ENCODE peak calls at places on chromosomes 3 and 15, in seven cellular contexts. One of them, this sample, is unnamed. For H3K9me3, the result is how much of the 10 kb centered on the place peaks cover.

GRCh38 chr15:99486371-99487336 is 79.1 kb upstream of the MEF2A start:
- DNase-seq in T-helper 17 cell: no peak
- DNase-seq in Caco-2: peak
- DNase-seq in spleen: peak
- DNase-seq in SJSA1: peak
- DNase-seq in tibial artery: peak
- DNase-seq in mammary epithelial cell: peak
- DNase-seq in this sample: no peak

GRCh38 chr3:129673012-129673411 is 66.5 kb upstream of the PLXND1 start:
- DNase-seq in T-helper 17 cell: no peak
- DNase-seq in Caco-2: no peak
- DNase-seq in spleen: no peak
- DNase-seq in SJSA1: no peak
- DNase-seq in tibial artery: no peak
- DNase-seq in mammary epithelial cell: no peak
- DNase-seq in this sample: no peak

GRCh38 chr3:73361591-73361990 is 263.1 kb downstream of the PDZRN3 start:
- DNase-seq in T-helper 17 cell: no peak
- DNase-seq in Caco-2: peak
- DNase-seq in spleen: no peak
- DNase-seq in SJSA1: no peak
- DNase-seq in tibial artery: no peak
- DNase-seq in mammary epithelial cell: no peak
- DNase-seq in this sample: no peak

GRCh38 chr3:50174947-50175524 is 16.4 kb upstream of the GNAT1 start:
- DNase-seq in T-helper 17 cell: no peak
- DNase-seq in Caco-2: no peak
- DNase-seq in spleen: no peak
- DNase-seq in SJSA1: no peak
- DNase-seq in tibial artery: no peak
- DNase-seq in mammary epithelial cell: no peak
- DNase-seq in this sample: no peak

GRCh38 chr3:50509715-50510114 is 6.3 kb upstream of the CACNA2D2 start:
- DNase-seq in T-helper 17 cell: no peak
- DNase-seq in Caco-2: no peak
- DNase-seq in spleen: no peak
- DNase-seq in SJSA1: no peak
- DNase-seq in tibial artery: no peak
- DNase-seq in mammary epithelial cell: no peak
- DNase-seq in this sample: no peak

GRCh38 chr15:44775923-44776322 is 39.6 kb downstream of the TRIM69 start:
- DNase-seq in T-helper 17 cell: no peak
- DNase-seq in Caco-2: no peak
- DNase-seq in spleen: no peak
- DNase-seq in SJSA1: no peak
- DNase-seq in tibial artery: no peak
- DNase-seq in mammary epithelial cell: peak
- DNase-seq in this sample: no peak

GRCh38 chr15:79212589-79213139 is 69.9 kb upstream of the ANKRD34C start:
- DNase-seq in T-helper 17 cell: no peak
- DNase-seq in Caco-2: no peak
- DNase-seq in spleen: no peak
- DNase-seq in SJSA1: no peak
- DNase-seq in tibial artery: no peak
- DNase-seq in mammary epithelial cell: no peak
- DNase-seq in this sample: no peak

GRCh38 chr3:37114251-37115145 is 59.9 kb downstream of the LRRFIP2 start:
- DNase-seq in T-helper 17 cell: no peak
- DNase-seq in Caco-2: no peak
- DNase-seq in spleen: no peak
- DNase-seq in SJSA1: no peak
- DNase-seq in tibial artery: no peak
- DNase-seq in mammary epithelial cell: peak
- DNase-seq in this sample: no peak

GRCh38 chr15:84079885-84080777 is 155.4 kb upstream of the GOLGA6L4 start:
- DNase-seq in T-helper 17 cell: no peak
- DNase-seq in Caco-2: no peak
- DNase-seq in spleen: peak
- DNase-seq in SJSA1: no peak
- DNase-seq in tibial artery: no peak
- DNase-seq in mammary epithelial cell: no peak
- DNase-seq in this sample: peak

GRCh38 chr3:69012836-69013255 is 638 bp downstream of the EOGT start:
- DNase-seq in T-helper 17 cell: no peak
- DNase-seq in Caco-2: peak
- DNase-seq in spleen: peak
- DNase-seq in SJSA1: peak
- DNase-seq in tibial artery: peak
- DNase-seq in mammary epithelial cell: no peak
- DNase-seq in this sample: no peak

GRCh38 chr3:45800611-45801010 is 4.3 kb upstream of the SLC6A20 start:
- DNase-seq in T-helper 17 cell: no peak
- DNase-seq in Caco-2: no peak
- DNase-seq in spleen: no peak
- DNase-seq in SJSA1: no peak
- DNase-seq in tibial artery: no peak
- DNase-seq in mammary epithelial cell: no peak
- DNase-seq in this sample: no peak

GRCh38 chr3:108662141-108662738 is 72.7 kb downstream of the DZIP3 start:
- DNase-seq in T-helper 17 cell: no peak
- DNase-seq in Caco-2: peak
- DNase-seq in spleen: no peak
- DNase-seq in SJSA1: no peak
- DNase-seq in tibial artery: no peak
- DNase-seq in mammary epithelial cell: peak
- DNase-seq in this sample: no peak

GRCh38 chr3:105974381-105974780 is 105.6 kb upstream of the CBLB start:
- DNase-seq in T-helper 17 cell: no peak
- DNase-seq in Caco-2: no peak
- DNase-seq in spleen: no peak
- DNase-seq in SJSA1: no peak
- DNase-seq in tibial artery: no peak
- DNase-seq in mammary epithelial cell: no peak
- DNase-seq in this sample: no peak

GRCh38 chr3:99776516-99777209 is 41.0 kb upstream of the CMSS1 start:
- DNase-seq in T-helper 17 cell: no peak
- DNase-seq in Caco-2: no peak
- DNase-seq in spleen: no peak
- DNase-seq in SJSA1: no peak
- DNase-seq in tibial artery: no peak
- DNase-seq in mammary epithelial cell: peak
- DNase-seq in this sample: no peak

GRCh38 chr15:96329403-96329981 is 1.0 kb upstream of the NR2F2 start:
- DNase-seq in T-helper 17 cell: no peak
- DNase-seq in Caco-2: no peak
- DNase-seq in spleen: no peak
- DNase-seq in SJSA1: no peak
- DNase-seq in tibial artery: no peak
- DNase-seq in mammary epithelial cell: no peak
- DNase-seq in this sample: no peak

GRCh38 chr3:176167272-176167671 is 1030.0 kb downstream of the TBL1XR1 start:
- DNase-seq in T-helper 17 cell: no peak
- DNase-seq in Caco-2: no peak
- DNase-seq in spleen: no peak
- DNase-seq in SJSA1: no peak
- DNase-seq in tibial artery: no peak
- DNase-seq in mammary epithelial cell: peak
- DNase-seq in this sample: no peak
- H3K9me3 ChIP-seq in T-helper 17 cell: under half
- H3K9me3 ChIP-seq in Caco-2: under half
- H3K9me3 ChIP-seq in spleen: under half
- H3K9me3 ChIP-seq in SJSA1: under half
- H3K9me3 ChIP-seq in tibial artery: under half
- H3K9me3 ChIP-seq in mammary epithelial cell: under half
- H3K9me3 ChIP-seq in this sample: under half

DNA sequence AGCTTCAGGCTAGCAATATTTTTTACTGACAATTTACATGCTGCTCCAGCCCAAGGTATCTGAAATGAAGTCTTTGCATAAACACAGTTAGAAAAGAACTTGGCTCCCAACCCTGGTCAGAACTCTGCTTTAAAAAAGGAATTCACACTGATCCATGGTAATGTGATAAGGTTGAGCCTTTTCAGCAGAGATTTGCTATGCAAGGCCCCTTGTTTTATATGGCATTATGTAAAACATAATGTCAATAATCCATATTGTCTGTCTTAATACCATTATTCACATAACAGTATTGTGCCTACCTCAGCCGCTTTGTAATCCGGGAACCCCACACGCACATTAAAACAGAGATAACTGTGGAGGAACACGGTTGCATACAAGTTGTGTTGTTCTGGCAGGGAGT is 55.6 kb upstream of the CHL1 start:
- DNase-seq in T-helper 17 cell: no peak
- DNase-seq in Caco-2: no peak
- DNase-seq in spleen: no peak
- DNase-seq in SJSA1: no peak
- DNase-seq in tibial artery: no peak
- DNase-seq in mammary epithelial cell: no peak
- DNase-seq in this sample: no peak
- H3K9me3 ChIP-seq in T-helper 17 cell: under half
- H3K9me3 ChIP-seq in Caco-2: under half
- H3K9me3 ChIP-seq in spleen: under half
- H3K9me3 ChIP-seq in SJSA1: under half
- H3K9me3 ChIP-seq in tibial artery: under half
- H3K9me3 ChIP-seq in mammary epithelial cell: under half
- H3K9me3 ChIP-seq in this sample: under half

DNA sequence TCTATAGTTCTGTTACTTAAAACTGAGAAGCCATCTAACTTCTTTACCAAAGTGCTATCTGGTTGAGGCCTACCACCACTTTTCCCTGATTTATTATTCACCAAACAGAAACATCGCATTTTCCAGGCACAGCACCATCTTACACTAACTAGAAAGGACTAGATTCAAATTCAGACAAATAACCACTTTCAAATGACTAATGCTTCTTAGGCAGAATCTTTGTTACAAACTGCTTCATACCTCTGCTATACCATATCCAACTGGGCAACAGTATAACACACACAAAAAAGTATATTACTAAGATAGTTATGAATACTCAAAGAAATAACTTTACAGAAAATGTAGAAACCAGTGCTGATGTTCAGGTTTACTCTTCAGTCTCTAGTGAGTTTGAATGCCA is 16.6 kb downstream of the DLG1 start:
- DNase-seq in T-helper 17 cell: no peak
- DNase-seq in Caco-2: no peak
- DNase-seq in spleen: no peak
- DNase-seq in SJSA1: no peak
- DNase-seq in tibial artery: no peak
- DNase-seq in mammary epithelial cell: no peak
- DNase-seq in this sample: no peak
- H3K9me3 ChIP-seq in T-helper 17 cell: under half
- H3K9me3 ChIP-seq in Caco-2: under half
- H3K9me3 ChIP-seq in spleen: under half
- H3K9me3 ChIP-seq in SJSA1: under half
- H3K9me3 ChIP-seq in tibial artery: under half
- H3K9me3 ChIP-seq in mammary epithelial cell: under half
- H3K9me3 ChIP-seq in this sample: under half

GRCh38 chr3:35616346-35616745 is 23.0 kb upstream of the ARPP21 start:
- DNase-seq in T-helper 17 cell: no peak
- DNase-seq in Caco-2: no peak
- DNase-seq in spleen: no peak
- DNase-seq in SJSA1: no peak
- DNase-seq in tibial artery: no peak
- DNase-seq in mammary epithelial cell: no peak
- DNase-seq in this sample: no peak
- H3K9me3 ChIP-seq in T-helper 17 cell: under half
- H3K9me3 ChIP-seq in Caco-2: under half
- H3K9me3 ChIP-seq in spleen: under half
- H3K9me3 ChIP-seq in SJSA1: under half
- H3K9me3 ChIP-seq in tibial artery: under half
- H3K9me3 ChIP-seq in mammary epithelial cell: under half
- H3K9me3 ChIP-seq in this sample: under half

DNA sequence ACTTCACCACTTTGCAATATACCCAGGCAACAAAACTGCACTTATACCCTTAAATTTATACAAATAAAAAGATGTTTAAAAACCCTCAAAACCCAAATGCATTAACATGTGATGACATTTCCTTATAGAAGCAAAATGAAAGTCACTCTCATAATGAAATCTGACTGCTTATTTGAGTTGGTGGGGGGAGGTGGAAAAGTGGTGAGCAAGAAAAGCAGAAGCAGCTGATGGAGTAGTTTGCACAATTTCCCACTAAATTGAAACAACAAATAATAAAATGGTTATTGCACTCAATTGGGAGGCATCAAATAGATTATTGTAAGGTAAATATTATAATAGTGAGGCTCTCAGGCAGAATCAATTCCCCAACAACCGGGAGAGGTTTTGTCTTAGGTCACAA is 54.0 kb upstream of the GADL1 start:
- DNase-seq in T-helper 17 cell: no peak
- DNase-seq in Caco-2: no peak
- DNase-seq in spleen: no peak
- DNase-seq in SJSA1: no peak
- DNase-seq in tibial artery: no peak
- DNase-seq in mammary epithelial cell: no peak
- DNase-seq in this sample: no peak
- H3K9me3 ChIP-seq in T-helper 17 cell: under half
- H3K9me3 ChIP-seq in Caco-2: under half
- H3K9me3 ChIP-seq in spleen: under half
- H3K9me3 ChIP-seq in SJSA1: under half
- H3K9me3 ChIP-seq in tibial artery: under half
- H3K9me3 ChIP-seq in mammary epithelial cell: under half
- H3K9me3 ChIP-seq in this sample: under half

DNA sequence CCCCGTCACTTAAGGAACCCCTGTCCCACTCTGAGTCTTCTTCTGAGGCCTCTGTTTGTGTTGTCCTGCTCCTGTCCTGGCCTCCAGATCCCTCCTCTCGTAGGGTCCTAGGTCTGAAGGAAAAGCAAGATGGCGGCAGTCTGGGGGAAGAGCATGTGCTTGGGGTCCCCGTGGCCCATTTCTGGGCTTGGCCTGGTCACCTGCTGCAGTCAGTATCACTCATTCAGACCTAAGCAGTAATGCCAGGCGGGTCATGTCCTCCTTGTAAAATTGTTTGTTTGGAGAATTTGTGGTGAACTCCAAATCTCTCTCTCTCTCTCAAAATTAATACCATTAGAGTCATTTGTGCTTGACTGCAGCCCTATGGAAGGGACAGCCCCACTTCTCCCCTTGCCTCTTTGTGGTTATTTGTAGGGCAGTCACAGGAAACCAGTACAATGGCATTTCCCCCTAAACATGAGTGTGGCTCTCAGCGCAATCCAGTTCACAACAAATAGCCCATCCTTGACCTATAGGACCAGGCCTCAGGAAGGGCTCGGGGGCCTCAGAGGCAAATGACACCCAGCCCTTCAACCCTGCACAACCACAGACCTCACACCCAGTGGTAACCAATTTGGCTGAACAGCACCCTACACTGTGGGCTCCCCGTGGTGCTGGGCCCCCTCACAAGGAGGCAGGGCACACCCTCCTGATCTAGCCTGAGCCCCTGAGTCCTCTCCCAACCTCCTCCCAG is 173.5 kb downstream of the OR4M2 start:
- DNase-seq in T-helper 17 cell: no peak
- DNase-seq in Caco-2: no peak
- DNase-seq in spleen: no peak
- DNase-seq in SJSA1: no peak
- DNase-seq in tibial artery: no peak
- DNase-seq in mammary epithelial cell: no peak
- DNase-seq in this sample: no peak
- H3K9me3 ChIP-seq in T-helper 17 cell: under half
- H3K9me3 ChIP-seq in Caco-2: under half
- H3K9me3 ChIP-seq in spleen: under half
- H3K9me3 ChIP-seq in SJSA1: under half
- H3K9me3 ChIP-seq in tibial artery: under half
- H3K9me3 ChIP-seq in mammary epithelial cell: under half
- H3K9me3 ChIP-seq in this sample: under half

This sample was measured in CD8-positive, alpha-beta T cell.